ENCODE peak calls at places on chromosomes 2 and 18, in six cellular contexts. M is PC-3; L is CD8-positive, alpha-beta T cell; H is fibroblast of lung; U is prostate gland; I is K562. A is an unnamed sample.

GRCh38 chr2:88250402-88250801 is 80.3 kb downstream of the THNSL2 start:
- DNase-seq in M (no peak), L (no peak), H (no peak), U (no peak), I (peak; percentile 79), A (no peak)

GRCh38 chr18:11324510-11324909 is 175.1 kb upstream of the PIEZO2 start:
- DNase-seq in M (no peak), L (no peak), H (peak; percentile 58), U (no peak), I (no peak), A (no peak)

GRCh38 chr2:37143986-37144385 is 12.8 kb downstream of the EIF2AK2 start:
- DNase-seq in M (peak; percentile 34), L (no peak), H (peak; percentile 50), U (no peak), I (no peak), A (no peak)

GRCh38 chr2:161414385-161415040 is 1.6 kb upstream of the TBR1 start:
- DNase-seq in M (peak; percentile 57), L (no peak), H (peak; percentile 26), U (no peak), I (peak; percentile 30), A (no peak)

GRCh38 chr2:127007652-127008051 is 99.3 kb downstream of the BIN1 start:
- DNase-seq in M (peak; percentile 75), L (no peak), H (peak; percentile 84), U (no peak), I (no peak), A (no peak)

GRCh38 chr18:49013961-49014604 is 63.3 kb upstream of the SMAD7 start:
- DNase-seq in M (no peak), L (no peak), H (no peak), U (no peak), I (no peak), A (no peak)

GRCh38 chr2:217993817-217994459 is 8.9 kb downstream of the TNS1 start:
- DNase-seq in M (peak; percentile 35), L (peak; percentile 50), H (peak; percentile 37), U (no peak), I (peak; percentile 88), A (no peak)

GRCh38 chr2:41867553-41867952 is 180.3 kb upstream of the PKDCC start:
- DNase-seq in M (no peak), L (no peak), H (no peak), U (no peak), I (no peak), A (no peak)

GRCh38 chr2:14256890-14257289 is 375.6 kb upstream of the LRATD1 start:
- DNase-seq in M (no peak), L (no peak), H (peak; percentile 44), U (no peak), I (no peak), A (no peak)

GRCh38 chr2:239871481-239872435 is 153.4 kb downstream of the NDUFA10 start:
- DNase-seq in M (no peak), L (no peak), H (no peak), U (no peak), I (no peak), A (no peak)

GRCh38 chr2:47070155-47070919 is 84.8 kb downstream of the STPG4 start:
- DNase-seq in M (no peak), L (no peak), H (no peak), U (no peak), I (no peak), A (no peak)

GRCh38 chr2:22450831-22451230 is 934.1 kb upstream of the KLHL29 start:
- DNase-seq in M (no peak), L (no peak), H (no peak), U (no peak), I (no peak), A (no peak)

GRCh38 chr2:109355192-109355843 is 226.3 kb downstream of the SH3RF3 start:
- DNase-seq in M (no peak), L (no peak), H (no peak), U (no peak), I (no peak), A (peak; percentile 23)

GRCh38 chr2:109352066-109352897 is 223.3 kb downstream of the SH3RF3 start:
- DNase-seq in M (no peak), L (no peak), H (no peak), U (no peak), I (no peak), A (no peak)

GRCh38 chr2:109352898-109353689 is 224.1 kb downstream of the SH3RF3 start:
- DNase-seq in M (no peak), L (no peak), H (no peak), U (no peak), I (no peak), A (no peak)

GRCh38 chr2:109356251-109357035 is 227.4 kb downstream of the SH3RF3 start:
- DNase-seq in M (no peak), L (no peak), H (no peak), U (no peak), I (no peak), A (peak; percentile 10)

DNA sequence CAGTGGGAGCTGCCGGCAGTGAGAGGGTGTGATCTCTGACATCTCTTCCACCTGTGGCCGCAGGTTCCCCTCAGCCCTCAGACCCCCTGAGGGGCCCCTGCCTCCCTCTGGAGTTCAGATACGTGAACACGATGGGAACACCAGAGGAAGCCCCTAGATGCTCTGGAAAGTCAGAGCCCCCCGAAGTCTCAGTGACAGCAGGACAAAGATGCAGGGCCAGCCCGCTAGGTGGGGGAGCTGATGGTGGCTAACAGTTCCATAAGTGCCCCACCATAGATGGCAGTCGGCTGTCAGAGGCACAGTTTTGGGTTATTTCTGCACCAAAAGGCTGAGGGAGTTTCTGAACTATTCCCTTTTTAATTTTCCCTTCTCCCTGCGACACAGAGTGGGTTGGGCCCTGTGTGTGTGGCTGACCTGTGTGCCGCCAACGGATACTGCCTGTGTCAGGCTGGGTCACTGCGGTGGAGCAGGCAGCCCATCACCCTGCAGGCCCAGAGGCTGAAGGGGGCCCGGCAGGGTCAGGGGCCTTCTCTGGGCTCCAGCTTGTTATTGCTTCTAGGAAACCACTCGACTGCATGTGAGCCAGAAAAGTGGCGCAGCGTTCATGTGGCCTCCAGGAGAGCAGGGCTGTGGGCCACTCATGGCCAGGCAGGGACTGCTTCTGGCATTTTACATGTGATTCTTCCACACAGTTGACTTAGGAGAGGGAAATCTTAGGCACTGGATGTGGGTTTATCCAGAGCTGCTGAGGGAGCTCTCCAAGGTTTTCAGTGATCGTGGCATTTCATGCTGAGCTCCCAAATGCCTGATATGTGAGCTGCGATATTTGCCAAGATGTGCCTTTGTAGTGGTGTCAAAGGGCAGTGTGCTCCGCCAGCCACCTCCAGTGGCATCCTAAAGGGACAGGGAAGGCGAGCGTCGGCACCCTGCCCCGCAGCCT is 225.1 kb downstream of the SH3RF3 start:
- DNase-seq in M (no peak), L (no peak), H (no peak), U (no peak), I (no peak), A (peak; percentile 12)
- H3K27ac ChIP-seq in M (no peak overlapping the region), L (no peak overlapping the region), H (no peak overlapping the region), U (no peak overlapping the region), I (no peak overlapping the region), A (no peak overlapping the region)

DNA sequence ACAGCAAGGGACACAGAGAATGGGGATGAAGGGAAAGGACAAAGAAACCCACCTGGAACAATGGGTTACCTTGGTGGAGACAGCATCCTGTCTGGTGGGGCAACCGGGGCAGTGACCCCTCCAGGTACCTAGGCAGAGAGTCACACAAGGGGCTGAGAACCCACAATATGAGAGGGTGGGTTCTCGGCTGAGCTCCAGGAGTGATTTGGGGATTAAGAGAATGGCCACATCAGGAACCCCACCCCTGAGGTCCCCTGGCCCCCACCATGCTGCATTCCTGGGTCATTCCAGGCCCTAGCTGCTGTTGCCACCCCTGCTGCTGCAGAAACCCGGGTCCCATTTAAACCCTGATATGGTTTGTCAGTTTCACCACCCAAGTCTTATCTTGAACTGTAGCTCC is 172.3 kb downstream of the RTP5 start:
- DNase-seq in M (no peak), L (no peak), H (no peak), U (no peak), I (no peak), A (no peak)
- H3K9me3 ChIP-seq in M (no peaks in the 10 kb centered on the region), L (no peaks in the 10 kb centered on the region), H (no peaks in the 10 kb centered on the region), U (no peaks in the 10 kb centered on the region), I (peaks cover 1% of the 10 kb centered on the region), A (no peaks in the 10 kb centered on the region)

GRCh38 chr2:15569658-15570615 is 8.8 kb upstream of the NBAS start:
- DNase-seq in M (no peak), L (no peak), H (no peak), U (no peak), I (no peak), A (no peak)

GRCh38 chr2:15565392-15565791 is 4.3 kb upstream of the NBAS start:
- DNase-seq in M (no peak), L (no peak), H (no peak), U (no peak), I (no peak), A (no peak)

GRCh38 chr2:15565994-15566671 is 5.0 kb upstream of the NBAS start:
- DNase-seq in M (no peak), L (no peak), H (no peak), U (no peak), I (no peak), A (no peak)

GRCh38 chr2:15571729-15572128 is 10.6 kb upstream of the NBAS start:
- DNase-seq in M (no peak), L (no peak), H (no peak), U (no peak), I (no peak), A (no peak)

GRCh38 chr2:15568874-15569273 is 7.7 kb upstream of the NBAS start:
- DNase-seq in M (no peak), L (no peak), H (no peak), U (no peak), I (no peak), A (no peak)
- H3K27ac ChIP-seq in M (no peak overlapping the region), L (no peak overlapping the region), H (no peak overlapping the region), U (no peak overlapping the region), I (no peak overlapping the region), A (no peak overlapping the region)

DNA sequence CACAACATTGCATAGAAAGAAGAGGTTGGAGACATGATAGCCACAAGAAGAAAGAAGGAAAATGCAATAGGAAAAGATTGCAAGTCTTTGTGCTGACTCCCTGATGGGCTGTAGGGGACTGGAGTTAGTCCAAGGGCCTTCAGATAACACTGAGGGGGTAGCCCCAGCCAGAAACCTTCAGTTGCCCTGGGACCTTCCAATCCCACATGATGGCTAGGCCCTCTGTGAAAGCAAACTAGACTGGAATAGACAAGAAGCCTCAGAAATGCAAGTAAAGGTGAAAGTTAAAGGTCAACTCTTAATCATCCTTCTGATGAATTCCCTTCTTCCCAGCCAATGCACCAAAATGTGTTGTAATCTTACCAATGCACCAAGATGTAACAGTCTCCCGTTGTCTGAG is 19.2 kb downstream of the CMPK2 start:
- DNase-seq in M (no peak), L (no peak), H (no peak), U (no peak), I (no peak), A (no peak)
- H3K9me3 ChIP-seq in M (peaks cover 50% of the 10 kb centered on the region), L (peaks cover 42% of the 10 kb centered on the region), H (no peaks in the 10 kb centered on the region), U (no peaks in the 10 kb centered on the region), I (peaks cover 39% of the 10 kb centered on the region), A (peaks cover 30% of the 10 kb centered on the region)

GRCh38 chr2:207487650-207488315 is 42.0 kb upstream of the CREB1 start:
- DNase-seq in M (peak; percentile 92), L (no peak), H (peak; percentile 63), U (no peak), I (no peak), A (no peak)
- H3K27ac ChIP-seq in M (peak overlapping the region; percentile 50), L (no peak overlapping the region), H (no peak overlapping the region), U (no peak overlapping the region), I (no peak overlapping the region), A (peak overlapping the region; percentile 55)

A was measured in RWPE2.